ENCODE peak calls at places on chromosomes 13 and 19, in four cellular contexts. One of them, this sample, is unnamed.

GRCh38 chr13:21673592-21674270 is 2.9 kb downstream of the FGF9 start:
- DNase-seq in head of caudate nucleus: peak; percentile 76
- DNase-seq in endothelial cell: peak; percentile 58
- DNase-seq in T-helper 2 cell: peak; percentile 49
- DNase-seq in this sample: no peak

GRCh38 chr13:112711528-112712265 is 21.9 kb downstream of the ATP11A start:
- DNase-seq in T-helper 2 cell: no peak
- DNase-seq in endothelial cell: peak; percentile 61
- DNase-seq in head of caudate nucleus: peak; percentile 66
- DNase-seq in this sample: no peak

GRCh38 chr13:107799001-107799400 is 416.3 kb downstream of the LIG4 start:
- DNase-seq in T-helper 2 cell: no peak
- DNase-seq in endothelial cell: no peak
- DNase-seq in head of caudate nucleus: no peak
- DNase-seq in this sample: no peak

GRCh38 chr19:18280247-18281081 is 958 bp downstream of the JUND start:
- DNase-seq in endothelial cell: peak; percentile 50
- DNase-seq in head of caudate nucleus: peak; percentile 86
- DNase-seq in T-helper 2 cell: peak; percentile 93
- DNase-seq in this sample: peak; percentile 74

GRCh38 chr19:16372065-16372915 is 47.7 kb downstream of the KLF2 start:
- DNase-seq in T-helper 2 cell: peak; percentile 81
- DNase-seq in endothelial cell: no peak
- DNase-seq in head of caudate nucleus: no peak
- DNase-seq in this sample: no peak

GRCh38 chr13:22726721-22727120 is 454.1 kb upstream of the SGCG start:
- DNase-seq in endothelial cell: no peak
- DNase-seq in T-helper 2 cell: no peak
- DNase-seq in head of caudate nucleus: no peak
- DNase-seq in this sample: no peak

GRCh38 chr13:33723772-33724435 is 94.0 kb upstream of the RFC3 start:
- DNase-seq in endothelial cell: peak; percentile 71
- DNase-seq in T-helper 2 cell: peak; percentile 90
- DNase-seq in head of caudate nucleus: peak; percentile 79
- DNase-seq in this sample: peak; percentile 43

GRCh38 chr13:44155422-44156293 is 218.0 kb upstream of the SERP2 start:
- DNase-seq in head of caudate nucleus: peak; percentile 49
- DNase-seq in T-helper 2 cell: no peak
- DNase-seq in endothelial cell: no peak
- DNase-seq in this sample: no peak

GRCh38 chr19:7500811-7501450 is 12.1 kb upstream of the PEX11G start:
- DNase-seq in endothelial cell: peak; percentile 72
- DNase-seq in head of caudate nucleus: peak; percentile 92
- DNase-seq in T-helper 2 cell: peak; percentile 83
- DNase-seq in this sample: no peak

GRCh38 chr13:109938255-109938936 is 152.0 kb upstream of the IRS2 start:
- DNase-seq in T-helper 2 cell: no peak
- DNase-seq in head of caudate nucleus: no peak
- DNase-seq in endothelial cell: no peak
- DNase-seq in this sample: no peak

GRCh38 chr19:57103573-57104277 is 16.1 kb upstream of the USP29 start:
- DNase-seq in T-helper 2 cell: peak; percentile 59
- DNase-seq in head of caudate nucleus: peak; percentile 71
- DNase-seq in endothelial cell: peak; percentile 25
- DNase-seq in this sample: peak; percentile 41

GRCh38 chr13:80663788-80664187 is 322.9 kb upstream of the SPRY2 start:
- DNase-seq in endothelial cell: no peak
- DNase-seq in head of caudate nucleus: no peak
- DNase-seq in T-helper 2 cell: no peak
- DNase-seq in this sample: no peak

GRCh38 chr13:67063036-67063435 is 167.1 kb downstream of the PCDH9 start:
- DNase-seq in T-helper 2 cell: no peak
- DNase-seq in endothelial cell: no peak
- DNase-seq in head of caudate nucleus: no peak
- DNase-seq in this sample: no peak

GRCh38 chr19:10069046-10069445 is 17.1 kb upstream of the SHFL start:
- DNase-seq in head of caudate nucleus: no peak
- DNase-seq in endothelial cell: no peak
- DNase-seq in T-helper 2 cell: no peak
- DNase-seq in this sample: no peak

GRCh38 chr19:16470911-16471811 is 609 bp downstream of the EPS15L1 start:
- DNase-seq in head of caudate nucleus: peak; percentile 41
- DNase-seq in endothelial cell: peak; percentile 27
- DNase-seq in T-helper 2 cell: peak; percentile 50
- DNase-seq in this sample: no peak

GRCh38 chr19:5171711-5172110 is 168.9 kb downstream of the PTPRS start:
- DNase-seq in head of caudate nucleus: no peak
- DNase-seq in endothelial cell: no peak
- DNase-seq in T-helper 2 cell: no peak
- DNase-seq in this sample: no peak

GRCh38 chr19:31316201-31316951 is 32.9 kb downstream of the TSHZ3 start:
- DNase-seq in endothelial cell: no peak
- DNase-seq in head of caudate nucleus: no peak
- DNase-seq in T-helper 2 cell: no peak
- DNase-seq in this sample: no peak

GRCh38 chr13:29925457-29925856 is 75.0 kb upstream of the UBL3 start:
- DNase-seq in T-helper 2 cell: no peak
- DNase-seq in endothelial cell: no peak
- DNase-seq in head of caudate nucleus: no peak
- DNase-seq in this sample: no peak

GRCh38 chr13:100301418-100301817 is 212.5 kb downstream of the PCCA start:
- DNase-seq in T-helper 2 cell: no peak
- DNase-seq in endothelial cell: peak; percentile 7
- DNase-seq in head of caudate nucleus: no peak
- DNase-seq in this sample: no peak

GRCh38 chr19:51083783-51084182 is 1.1 kb upstream of the KLK14 start:
- DNase-seq in head of caudate nucleus: no peak
- DNase-seq in endothelial cell: no peak
- DNase-seq in T-helper 2 cell: no peak
- DNase-seq in this sample: no peak

GRCh38 chr19:54009440-54009839 is 18.0 kb downstream of the CACNG6 start:
- DNase-seq in head of caudate nucleus: no peak
- DNase-seq in endothelial cell: no peak
- DNase-seq in T-helper 2 cell: no peak
- DNase-seq in this sample: no peak

GRCh38 chr19:30278882-30279254 is 93.3 kb upstream of the ZNF536 start:
- DNase-seq in endothelial cell: no peak
- DNase-seq in T-helper 2 cell: no peak
- DNase-seq in head of caudate nucleus: no peak
- DNase-seq in this sample: no peak

GRCh38 chr19:6890421-6890913 is 3.1 kb downstream of the ADGRE1 start:
- DNase-seq in endothelial cell: no peak
- DNase-seq in T-helper 2 cell: peak; percentile 57
- DNase-seq in head of caudate nucleus: no peak
- DNase-seq in this sample: no peak

GRCh38 chr13:99067160-99067985 is 89.5 kb upstream of the DOCK9 start:
- DNase-seq in head of caudate nucleus: no peak
- DNase-seq in T-helper 2 cell: no peak
- DNase-seq in endothelial cell: no peak
- DNase-seq in this sample: no peak

This sample was measured in T follicular helper cell.